ENCODE peak calls at places on chromosomes 12 and 14, in six cellular contexts. I is stimulated activated CD4-positive, alpha-beta T cell treated with anti-CD3 and anti-CD28 coated beads, Interleukin-2, amount 100 ng/mL, for 24 hours; A is astrocyte of the spinal cord; N is iris pigment epithelial cell; L is KBM-7; U is type B pancreatic cell. W is an unnamed sample.

GRCh38 chr14:100610511-100611217 is 23.4 kb upstream of the BEGAIN start:
- DNase-seq in N (peak), I (no peak), U (no peak), A (peak), L (no peak), W (no peak)

GRCh38 chr14:99246536-99247083 is 25.4 kb downstream of the BCL11B start:
- DNase-seq in I (no peak), U (no peak), N (no peak), A (no peak), L (no peak), W (no peak)

GRCh38 chr12:7099290-7099996 is 7.2 kb upstream of the C1R start:
- DNase-seq in U (no peak), L (peak), A (no peak), I (no peak), N (no peak), W (no peak)

GRCh38 chr14:88660056-88660455 is 97.2 kb downstream of the ZC3H14 start:
- DNase-seq in U (no peak), N (peak), L (no peak), A (no peak), I (no peak), W (no peak)

GRCh38 chr14:72619071-72619710 is 274.7 kb downstream of the DPF3 start:
- DNase-seq in U (peak), I (peak), A (no peak), L (no peak), N (no peak), W (peak)

GRCh38 chr14:39467889-39468524 is 35.8 kb upstream of the FBXO33 start:
- DNase-seq in I (no peak), U (no peak), A (peak), L (peak), N (peak), W (no peak)

GRCh38 chr14:55921516-55921915 is 196.7 kb upstream of the PELI2 start:
- DNase-seq in N (no peak), I (no peak), L (no peak), U (no peak), A (no peak), W (no peak)

GRCh38 chr12:5789469-5789968 is 155.5 kb downstream of the ANO2 start:
- DNase-seq in N (no peak), A (no peak), I (no peak), L (no peak), U (no peak), W (no peak)

GRCh38 chr12:49233842-49234526 is 30.9 kb upstream of the TUBA1C start:
- DNase-seq in N (no peak), I (peak), A (peak), L (peak), U (no peak), W (no peak)

GRCh38 chr12:97404549-97404948 is 58.1 kb upstream of the RMST start:
- DNase-seq in L (peak), U (no peak), A (peak), N (peak), I (no peak), W (no peak)

GRCh38 chr12:11877102-11877826 is 193.5 kb upstream of the BCL2L14 start:
- DNase-seq in I (no peak), U (no peak), A (no peak), L (peak), N (no peak), W (no peak)

GRCh38 chr14:60092516-60092915 is 793 bp downstream of the PCNX4 start:
- DNase-seq in N (peak), A (peak), I (peak), U (no peak), L (no peak), W (no peak)

GRCh38 chr14:60658909-60659585 is 9.8 kb upstream of the SIX1 start:
- DNase-seq in I (no peak), N (no peak), U (no peak), A (no peak), L (no peak), W (no peak)

GRCh38 chr12:5166976-5167375 is 123.3 kb downstream of the KCNA5 start:
- DNase-seq in I (no peak), A (peak), N (peak), L (no peak), U (no peak), W (no peak)

GRCh38 chr12:106584104-106585064 is 1.6 kb downstream of the RFX4 start:
- DNase-seq in N (no peak), I (no peak), U (no peak), L (no peak), A (no peak), W (no peak)

GRCh38 chr12:109968801-109969200 is 27.4 kb downstream of the GIT2 start:
- DNase-seq in I (no peak), U (no peak), N (no peak), A (no peak), L (no peak), W (no peak)

GRCh38 chr14:74571901-74572828 is 39.9 kb downstream of the LTBP2 start:
- DNase-seq in U (no peak), A (peak), N (peak), L (peak), I (peak), W (no peak)

W was measured in osteocyte.